ENCODE peak calls at places on chromosomes 6 and 20, in seven cellular contexts. One of them, this sample, is unnamed.

GRCh38 chr20:55514498-55514897 is 490.8 kb downstream of the CBLN4 start:
- DNase-seq in thoracic aorta: no peak
- DNase-seq in ovary: no peak
- DNase-seq in lower lobe of right lung: no peak
- DNase-seq in CD8-positive, alpha-beta T cell: no peak
- DNase-seq in DND-41: no peak
- DNase-seq in GM12878: no peak
- DNase-seq in this sample: no peak

GRCh38 chr6:81700414-81700813 is 52.1 kb downstream of the TENT5A start:
- DNase-seq in DND-41: no peak
- DNase-seq in lower lobe of right lung: no peak
- DNase-seq in CD8-positive, alpha-beta T cell: no peak
- DNase-seq in ovary: no peak
- DNase-seq in GM12878: no peak
- DNase-seq in thoracic aorta: no peak
- DNase-seq in this sample: no peak

GRCh38 chr6:40755046-40755681 is 168.0 kb upstream of the LRFN2 start:
- DNase-seq in ovary: peak
- DNase-seq in thoracic aorta: no peak
- DNase-seq in GM12878: no peak
- DNase-seq in CD8-positive, alpha-beta T cell: no peak
- DNase-seq in DND-41: no peak
- DNase-seq in lower lobe of right lung: no peak
- DNase-seq in this sample: no peak

GRCh38 chr6:72649032-72649984 is 27.4 kb downstream of the KCNQ5 start:
- DNase-seq in DND-41: no peak
- DNase-seq in ovary: no peak
- DNase-seq in lower lobe of right lung: no peak
- DNase-seq in CD8-positive, alpha-beta T cell: no peak
- DNase-seq in GM12878: peak
- DNase-seq in thoracic aorta: peak
- DNase-seq in this sample: peak

GRCh38 chr20:19823971-19824370 is 65.9 kb downstream of the RIN2 start:
- DNase-seq in lower lobe of right lung: no peak
- DNase-seq in ovary: no peak
- DNase-seq in CD8-positive, alpha-beta T cell: no peak
- DNase-seq in thoracic aorta: no peak
- DNase-seq in DND-41: no peak
- DNase-seq in GM12878: no peak
- DNase-seq in this sample: no peak

GRCh38 chr6:90406142-90406794 is 109.6 kb upstream of the BACH2 start:
- DNase-seq in DND-41: no peak
- DNase-seq in GM12878: no peak
- DNase-seq in ovary: no peak
- DNase-seq in thoracic aorta: no peak
- DNase-seq in CD8-positive, alpha-beta T cell: no peak
- DNase-seq in lower lobe of right lung: no peak
- DNase-seq in this sample: peak

GRCh38 chr6:7615611-7616383 is 25.8 kb downstream of the SNRNP48 start:
- DNase-seq in CD8-positive, alpha-beta T cell: no peak
- DNase-seq in thoracic aorta: no peak
- DNase-seq in DND-41: peak
- DNase-seq in lower lobe of right lung: no peak
- DNase-seq in ovary: no peak
- DNase-seq in GM12878: no peak
- DNase-seq in this sample: peak

GRCh38 chr20:5658897-5659296 is 91.3 kb upstream of the SHLD1 start:
- DNase-seq in DND-41: no peak
- DNase-seq in lower lobe of right lung: peak
- DNase-seq in CD8-positive, alpha-beta T cell: peak
- DNase-seq in GM12878: no peak
- DNase-seq in ovary: peak
- DNase-seq in thoracic aorta: peak
- DNase-seq in this sample: peak

GRCh38 chr20:79565-79964 is 7.9 kb upstream of the DEFB125 start:
- DNase-seq in DND-41: no peak
- DNase-seq in ovary: no peak
- DNase-seq in CD8-positive, alpha-beta T cell: no peak
- DNase-seq in lower lobe of right lung: no peak
- DNase-seq in GM12878: no peak
- DNase-seq in thoracic aorta: no peak
- DNase-seq in this sample: no peak

DNA sequence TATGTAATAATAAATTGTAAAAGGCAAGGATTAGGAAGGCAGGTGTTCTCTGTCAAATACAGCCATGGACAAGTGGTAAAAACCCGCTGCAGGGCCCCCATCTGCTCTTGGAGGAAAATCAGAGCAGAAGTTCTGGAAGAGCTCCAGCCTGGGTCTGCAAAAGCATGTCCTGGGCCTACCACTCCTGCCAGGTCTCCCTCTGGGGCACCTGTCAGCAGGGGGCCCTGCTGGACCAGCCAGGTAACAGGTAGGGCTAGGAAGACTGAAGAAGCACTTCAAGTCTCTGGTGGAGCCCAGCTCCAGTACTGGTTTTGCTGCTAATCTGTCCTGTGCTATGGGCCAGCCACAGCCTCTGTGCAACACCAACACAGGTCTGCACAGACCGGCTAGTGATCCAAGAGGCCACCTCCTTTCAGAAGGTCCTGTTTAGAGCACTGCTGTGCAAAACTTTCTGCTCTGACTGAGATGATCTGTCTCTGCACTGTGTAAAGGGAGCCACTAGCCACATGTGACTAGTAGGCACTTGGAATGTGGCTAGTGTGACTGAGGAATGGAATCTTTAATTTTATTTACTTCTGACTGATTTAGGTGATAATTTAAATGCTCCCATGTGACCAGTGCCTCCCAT is 30.2 kb downstream of the RRBP1 start:
- DNase-seq in ovary: no peak
- DNase-seq in thoracic aorta: no peak
- DNase-seq in DND-41: no peak
- DNase-seq in lower lobe of right lung: no peak
- DNase-seq in GM12878: no peak
- DNase-seq in CD8-positive, alpha-beta T cell: no peak
- DNase-seq in this sample: peak
- TF ChIP-seq CTCF in ovary: no peak
- TF ChIP-seq CTCF in thoracic aorta: no peak
- TF ChIP-seq CTCF in DND-41: no peak
- TF ChIP-seq CTCF in lower lobe of right lung: peak
- TF ChIP-seq CTCF in GM12878: peak
- TF ChIP-seq CTCF in CD8-positive, alpha-beta T cell: no peak
- TF ChIP-seq CTCF in this sample: no peak

GRCh38 chr6:87724994-87725811 is 23.2 kb upstream of the AKIRIN2 start:
- DNase-seq in GM12878: peak
- DNase-seq in CD8-positive, alpha-beta T cell: no peak
- DNase-seq in DND-41: no peak
- DNase-seq in lower lobe of right lung: no peak
- DNase-seq in thoracic aorta: no peak
- DNase-seq in ovary: no peak
- DNase-seq in this sample: peak
- H3K4me3 ChIP-seq in GM12878: peak
- H3K4me3 ChIP-seq in CD8-positive, alpha-beta T cell: no peak
- H3K4me3 ChIP-seq in DND-41: no peak
- H3K4me3 ChIP-seq in lower lobe of right lung: no peak
- H3K4me3 ChIP-seq in thoracic aorta: no peak
- H3K4me3 ChIP-seq in ovary: no peak
- H3K4me3 ChIP-seq in this sample: peak

GRCh38 chr20:43248341-43248740 is 58.6 kb upstream of the PTPRT start:
- DNase-seq in thoracic aorta: no peak
- DNase-seq in GM12878: no peak
- DNase-seq in ovary: no peak
- DNase-seq in DND-41: no peak
- DNase-seq in lower lobe of right lung: no peak
- DNase-seq in CD8-positive, alpha-beta T cell: no peak
- DNase-seq in this sample: no peak

GRCh38 chr20:43247361-43247760 is 57.7 kb upstream of the PTPRT start:
- DNase-seq in thoracic aorta: no peak
- DNase-seq in lower lobe of right lung: no peak
- DNase-seq in DND-41: no peak
- DNase-seq in GM12878: no peak
- DNase-seq in CD8-positive, alpha-beta T cell: no peak
- DNase-seq in ovary: no peak
- DNase-seq in this sample: no peak

GRCh38 chr20:43244647-43245046 is 54.9 kb upstream of the PTPRT start:
- DNase-seq in DND-41: no peak
- DNase-seq in thoracic aorta: no peak
- DNase-seq in GM12878: no peak
- DNase-seq in lower lobe of right lung: no peak
- DNase-seq in ovary: no peak
- DNase-seq in CD8-positive, alpha-beta T cell: no peak
- DNase-seq in this sample: no peak

GRCh38 chr20:43241057-43241702 is 51.5 kb upstream of the PTPRT start:
- DNase-seq in ovary: no peak
- DNase-seq in GM12878: no peak
- DNase-seq in CD8-positive, alpha-beta T cell: no peak
- DNase-seq in lower lobe of right lung: no peak
- DNase-seq in DND-41: no peak
- DNase-seq in thoracic aorta: no peak
- DNase-seq in this sample: no peak

GRCh38 chr20:43243672-43244269 is 54.1 kb upstream of the PTPRT start:
- DNase-seq in GM12878: no peak
- DNase-seq in DND-41: peak
- DNase-seq in ovary: no peak
- DNase-seq in CD8-positive, alpha-beta T cell: no peak
- DNase-seq in lower lobe of right lung: no peak
- DNase-seq in thoracic aorta: no peak
- DNase-seq in this sample: peak
- TF ChIP-seq CTCF in GM12878: peak
- TF ChIP-seq CTCF in DND-41: peak
- TF ChIP-seq CTCF in ovary: no peak
- TF ChIP-seq CTCF in CD8-positive, alpha-beta T cell: no peak
- TF ChIP-seq CTCF in lower lobe of right lung: peak
- TF ChIP-seq CTCF in thoracic aorta: peak
- TF ChIP-seq CTCF in this sample: peak

GRCh38 chr20:56628015-56628872 is 862 bp upstream of the TFAP2C start:
- DNase-seq in GM12878: no peak
- DNase-seq in DND-41: no peak
- DNase-seq in lower lobe of right lung: no peak
- DNase-seq in ovary: no peak
- DNase-seq in CD8-positive, alpha-beta T cell: no peak
- DNase-seq in thoracic aorta: no peak
- DNase-seq in this sample: no peak

GRCh38 chr20:56624786-56625681 is 4.1 kb upstream of the TFAP2C start:
- DNase-seq in lower lobe of right lung: no peak
- DNase-seq in ovary: no peak
- DNase-seq in CD8-positive, alpha-beta T cell: no peak
- DNase-seq in DND-41: no peak
- DNase-seq in thoracic aorta: no peak
- DNase-seq in GM12878: no peak
- DNase-seq in this sample: no peak

GRCh38 chr20:56625837-56626236 is 3.3 kb upstream of the TFAP2C start:
- DNase-seq in thoracic aorta: no peak
- DNase-seq in CD8-positive, alpha-beta T cell: no peak
- DNase-seq in GM12878: no peak
- DNase-seq in lower lobe of right lung: no peak
- DNase-seq in DND-41: no peak
- DNase-seq in ovary: no peak
- DNase-seq in this sample: no peak

GRCh38 chr20:56627122-56628014 is 1.7 kb upstream of the TFAP2C start:
- DNase-seq in thoracic aorta: no peak
- DNase-seq in GM12878: no peak
- DNase-seq in CD8-positive, alpha-beta T cell: no peak
- DNase-seq in DND-41: no peak
- DNase-seq in ovary: no peak
- DNase-seq in lower lobe of right lung: no peak
- DNase-seq in this sample: no peak

GRCh38 chr20:56626367-56627121 is 2.6 kb upstream of the TFAP2C start:
- DNase-seq in thoracic aorta: no peak
- DNase-seq in GM12878: no peak
- DNase-seq in CD8-positive, alpha-beta T cell: no peak
- DNase-seq in ovary: no peak
- DNase-seq in DND-41: no peak
- DNase-seq in lower lobe of right lung: no peak
- DNase-seq in this sample: no peak
- H3K4me3 ChIP-seq in thoracic aorta: no peak
- H3K4me3 ChIP-seq in GM12878: no peak
- H3K4me3 ChIP-seq in CD8-positive, alpha-beta T cell: no peak
- H3K4me3 ChIP-seq in ovary: no peak
- H3K4me3 ChIP-seq in DND-41: no peak
- H3K4me3 ChIP-seq in lower lobe of right lung: no peak
- H3K4me3 ChIP-seq in this sample: no peak

GRCh38 chr6:82909551-82909950 is 156.1 kb downstream of the UBE3D start:
- DNase-seq in thoracic aorta: no peak
- DNase-seq in GM12878: no peak
- DNase-seq in DND-41: no peak
- DNase-seq in ovary: no peak
- DNase-seq in lower lobe of right lung: no peak
- DNase-seq in CD8-positive, alpha-beta T cell: no peak
- DNase-seq in this sample: no peak
- TF ChIP-seq CTCF in thoracic aorta: no peak
- TF ChIP-seq CTCF in GM12878: no peak
- TF ChIP-seq CTCF in DND-41: no peak
- TF ChIP-seq CTCF in ovary: no peak
- TF ChIP-seq CTCF in lower lobe of right lung: no peak
- TF ChIP-seq CTCF in CD8-positive, alpha-beta T cell: no peak
- TF ChIP-seq CTCF in this sample: no peak

GRCh38 chr6:117613920-117614535 is 11.7 kb upstream of the GOPC start:
- DNase-seq in ovary: no peak
- DNase-seq in lower lobe of right lung: no peak
- DNase-seq in CD8-positive, alpha-beta T cell: no peak
- DNase-seq in thoracic aorta: no peak
- DNase-seq in GM12878: no peak
- DNase-seq in DND-41: no peak
- DNase-seq in this sample: no peak
- H3K4me3 ChIP-seq in ovary: no peak
- H3K4me3 ChIP-seq in lower lobe of right lung: no peak
- H3K4me3 ChIP-seq in CD8-positive, alpha-beta T cell: no peak
- H3K4me3 ChIP-seq in thoracic aorta: no peak
- H3K4me3 ChIP-seq in GM12878: no peak
- H3K4me3 ChIP-seq in DND-41: no peak
- H3K4me3 ChIP-seq in this sample: no peak

GRCh38 chr6:112879920-112880413 is 532.8 kb downstream of the RFPL4B start:
- DNase-seq in GM12878: no peak
- DNase-seq in thoracic aorta: no peak
- DNase-seq in ovary: no peak
- DNase-seq in CD8-positive, alpha-beta T cell: no peak
- DNase-seq in lower lobe of right lung: peak
- DNase-seq in DND-41: no peak
- DNase-seq in this sample: peak
- TF ChIP-seq CTCF in GM12878: peak
- TF ChIP-seq CTCF in thoracic aorta: no peak
- TF ChIP-seq CTCF in ovary: no peak
- TF ChIP-seq CTCF in CD8-positive, alpha-beta T cell: no peak
- TF ChIP-seq CTCF in lower lobe of right lung: peak
- TF ChIP-seq CTCF in DND-41: no peak
- TF ChIP-seq CTCF in this sample: peak

GRCh38 chr6:44851176-44851575 is 463.7 kb downstream of the CDC5L start:
- DNase-seq in ovary: no peak
- DNase-seq in CD8-positive, alpha-beta T cell: no peak
- DNase-seq in GM12878: no peak
- DNase-seq in DND-41: no peak
- DNase-seq in lower lobe of right lung: no peak
- DNase-seq in thoracic aorta: no peak
- DNase-seq in this sample: no peak
- H3K4me3 ChIP-seq in ovary: no peak
- H3K4me3 ChIP-seq in CD8-positive, alpha-beta T cell: no peak
- H3K4me3 ChIP-seq in GM12878: no peak
- H3K4me3 ChIP-seq in DND-41: no peak
- H3K4me3 ChIP-seq in lower lobe of right lung: no peak
- H3K4me3 ChIP-seq in thoracic aorta: no peak
- H3K4me3 ChIP-seq in this sample: no peak

This sample was measured in GM12865.